ENCODE peak calls at places on chromosomes 6 and 20, in eight cellular contexts. D is NCI-H2081; A is T47D; H is activated T-cell treated with anti-CD3 and anti-CD28 coated beads, Interleukin-2, amount 50 U/mL, for 72 hours; K is T follicular helper cell; T is stimulated activated CD8-positive, alpha-beta memory T cell treated with anti-CD3 and anti-CD28 coated beads, Interleukin-7, amount 100 ng/mL, for 24 hours; Q is fibroblast of mammary gland; Y is Ammon's horn. O is an unnamed sample.

GRCh38 chr6:8589941-8590676 is 154.8 kb upstream of the SLC35B3 start:
- DNase-seq in T (no peak), Q (no peak), A (peak), H (no peak), Y (no peak), K (no peak), D (no peak), O (no peak)

GRCh38 chr20:46894579-46894958 is at the start of gene EYA2:
- DNase-seq in Q (no peak), H (no peak), A (peak), D (peak), K (no peak), T (no peak), Y (no peak), O (no peak)

GRCh38 chr6:99521557-99522286 is 6.5 kb upstream of the USP45 start:
- DNase-seq in Q (peak), T (no peak), Y (peak), D (no peak), A (peak), H (no peak), K (no peak), O (peak)

GRCh38 chr20:4769328-4769727 is 47.6 kb downstream of the PRND start:
- DNase-seq in A (no peak), Y (no peak), D (no peak), K (no peak), Q (no peak), T (no peak), H (no peak), O (no peak)

GRCh38 chr6:74356385-74356784 is 660.4 kb downstream of the CD109 start:
- DNase-seq in Q (peak), K (no peak), T (no peak), A (no peak), D (no peak), Y (no peak), H (no peak), O (peak)

GRCh38 chr6:167761794-167762258 is 64.9 kb upstream of the AFDN start:
- DNase-seq in Q (no peak), A (no peak), H (no peak), T (no peak), Y (no peak), K (no peak), D (peak), O (no peak)

GRCh38 chr6:20644667-20645370 is 110.6 kb downstream of the CDKAL1 start:
- DNase-seq in Y (no peak), H (no peak), D (no peak), Q (peak), T (no peak), K (no peak), A (no peak), O (peak)

GRCh38 chr20:5900908-5901307 is 49.4 kb downstream of the TRMT6 start:
- DNase-seq in Q (no peak), D (no peak), K (no peak), Y (no peak), T (no peak), A (no peak), H (no peak), O (no peak)

GRCh38 chr6:37731888-37732287 is 34.2 kb upstream of the MDGA1 start:
- DNase-seq in K (peak), A (no peak), Q (no peak), Y (no peak), T (peak), H (peak), D (no peak), O (no peak)

GRCh38 chr6:328184-328670 is 35.9 kb downstream of the DUSP22 start:
- DNase-seq in Y (no peak), A (no peak), T (no peak), K (no peak), D (no peak), Q (peak), H (peak), O (peak)

GRCh38 chr6:132445201-132445951 is 44.1 kb upstream of the MOXD1 start:
- DNase-seq in Y (no peak), D (no peak), H (no peak), K (no peak), T (no peak), A (no peak), Q (peak), O (peak)

GRCh38 chr20:19815553-19815991 is 57.5 kb downstream of the RIN2 start:
- DNase-seq in Y (no peak), T (no peak), H (no peak), Q (peak), D (no peak), K (no peak), A (no peak), O (peak)

GRCh38 chr6:158774734-158775449 is 44.3 kb downstream of the EZR start:
- DNase-seq in K (no peak), A (no peak), T (no peak), Q (no peak), Y (no peak), D (no peak), H (no peak), O (no peak)

GRCh38 chr6:55497694-55498093 is 81.3 kb downstream of the HMGCLL1 start:
- DNase-seq in Y (no peak), T (no peak), A (no peak), D (no peak), Q (no peak), K (no peak), H (no peak), O (no peak)

GRCh38 chr6:3228046-3228671 is 706 bp upstream of the TUBB2B start:
- DNase-seq in T (no peak), Y (no peak), A (peak), D (peak), Q (no peak), H (no peak), K (no peak), O (no peak)

GRCh38 chr6:138222901-138223546 is 4.7 kb upstream of the PBOV1 start:
- DNase-seq in Y (no peak), T (no peak), Q (no peak), A (no peak), K (no peak), H (no peak), D (no peak), O (no peak)

GRCh38 chr6:160455484-160456213 is 107.5 kb downstream of the SLC22A3 start:
- DNase-seq in D (peak), H (peak), T (peak), Y (peak), K (peak), Q (peak), A (peak), O (peak)